ENCODE peak calls at places on chromosomes 2 and 18, in four cellular contexts. One of them, this sample, is unnamed.
A peak's percentile ranks its signal among the peaks of the same experiment; 100 is the strongest.

GRCh38 chr2:197929886-197930227 is 125.5 kb downstream of the PLCL1 start:
- DNase-seq in H1: no peak
- DNase-seq in IMR-90: no peak
- DNase-seq in mesenchymal stem cell: no peak
- DNase-seq in this sample: no peak

GRCh38 chr18:13313006-13313661 is 94.6 kb downstream of the LDLRAD4 start:
- DNase-seq in IMR-90: no peak
- DNase-seq in mesenchymal stem cell: no peak
- DNase-seq in H1: no peak
- DNase-seq in this sample: no peak

GRCh38 chr2:42547446-42548295 is 20.8 kb upstream of the MTA3 start:
- DNase-seq in H1: no peak
- DNase-seq in IMR-90: no peak
- DNase-seq in mesenchymal stem cell: no peak
- DNase-seq in this sample: no peak

GRCh38 chr2:173136614-173137013 is 61.0 kb downstream of the MAP3K20 start:
- DNase-seq in H1: no peak
- DNase-seq in mesenchymal stem cell: no peak
- DNase-seq in IMR-90: no peak
- DNase-seq in this sample: no peak

GRCh38 chr2:182058056-182058455 is 72.4 kb downstream of the PPP1R1C start:
- DNase-seq in H1: no peak
- DNase-seq in mesenchymal stem cell: no peak
- DNase-seq in IMR-90: no peak
- DNase-seq in this sample: no peak

GRCh38 chr2:30308280-30308679 is 76.9 kb downstream of the LBH start:
- DNase-seq in H1: no peak
- DNase-seq in mesenchymal stem cell: no peak
- DNase-seq in IMR-90: no peak
- DNase-seq in this sample: no peak

GRCh38 chr2:144349674-144350073 is 170.2 kb downstream of the ZEB2 start:
- DNase-seq in mesenchymal stem cell: no peak
- DNase-seq in H1: no peak
- DNase-seq in IMR-90: no peak
- DNase-seq in this sample: no peak

GRCh38 chr2:85049236-85049635 is 78.3 kb downstream of the KCMF1 start:
- DNase-seq in mesenchymal stem cell: no peak
- DNase-seq in H1: no peak
- DNase-seq in IMR-90: no peak
- DNase-seq in this sample: no peak

GRCh38 chr2:118865106-118865505 is 17.7 kb upstream of the EN1 start:
- DNase-seq in mesenchymal stem cell: peak; percentile 48
- DNase-seq in H1: no peak
- DNase-seq in IMR-90: peak; percentile 46
- DNase-seq in this sample: peak; percentile 74

GRCh38 chr2:26033270-26033768 is 565 bp upstream of the RAB10 start:
- DNase-seq in IMR-90: peak; percentile 71
- DNase-seq in mesenchymal stem cell: peak; percentile 91
- DNase-seq in H1: no peak
- DNase-seq in this sample: peak; percentile 90

GRCh38 chr2:156057647-156058046 is 274.9 kb downstream of the NR4A2 start:
- DNase-seq in mesenchymal stem cell: no peak
- DNase-seq in H1: no peak
- DNase-seq in IMR-90: no peak
- DNase-seq in this sample: no peak

GRCh38 chr2:159185401-159186130 is 100.9 kb downstream of the WDSUB1 start:
- DNase-seq in H1: no peak
- DNase-seq in mesenchymal stem cell: peak; percentile 88
- DNase-seq in IMR-90: peak; percentile 58
- DNase-seq in this sample: peak; percentile 35

GRCh38 chr2:73894877-73895276 is 2.1 kb downstream of the ACTG2 start:
- DNase-seq in mesenchymal stem cell: no peak
- DNase-seq in H1: no peak
- DNase-seq in IMR-90: no peak
- DNase-seq in this sample: no peak

GRCh38 chr2:182933629-182934028 is 67.2 kb upstream of the FRZB start:
- DNase-seq in H1: no peak
- DNase-seq in IMR-90: no peak
- DNase-seq in mesenchymal stem cell: no peak
- DNase-seq in this sample: no peak

GRCh38 chr2:113760400-113760799 is 4.0 kb upstream of the SLC35F5 start:
- DNase-seq in H1: no peak
- DNase-seq in IMR-90: peak; percentile 54
- DNase-seq in mesenchymal stem cell: peak; percentile 25
- DNase-seq in this sample: no peak

GRCh38 chr18:55509631-55510372 is 78.2 kb downstream of the TCF4 start:
- DNase-seq in H1: no peak
- DNase-seq in mesenchymal stem cell: peak; percentile 92
- DNase-seq in IMR-90: peak; percentile 95
- DNase-seq in this sample: peak; percentile 16

GRCh38 chr2:191412353-191412752 is 167.1 kb downstream of the MYO1B start:
- DNase-seq in IMR-90: no peak
- DNase-seq in mesenchymal stem cell: no peak
- DNase-seq in H1: no peak
- DNase-seq in this sample: no peak

GRCh38 chr18:22637787-22638186 is 220.1 kb upstream of the CTAGE1 start:
- DNase-seq in mesenchymal stem cell: peak; percentile 50
- DNase-seq in H1: no peak
- DNase-seq in IMR-90: peak; percentile 89
- DNase-seq in this sample: peak; percentile 57

GRCh38 chr2:132774189-132774588 is 104.2 kb upstream of the LYPD1 start:
- DNase-seq in H1: no peak
- DNase-seq in mesenchymal stem cell: no peak
- DNase-seq in IMR-90: peak; percentile 37
- DNase-seq in this sample: no peak

GRCh38 chr2:155842103-155842502 is 490.4 kb downstream of the NR4A2 start:
- DNase-seq in mesenchymal stem cell: peak; percentile 2
- DNase-seq in IMR-90: no peak
- DNase-seq in H1: no peak
- DNase-seq in this sample: peak; percentile 45

GRCh38 chr2:30662268-30663131 is 144.7 kb downstream of the CAPN13 start:
- DNase-seq in mesenchymal stem cell: peak; percentile 43
- DNase-seq in H1: no peak
- DNase-seq in IMR-90: peak; percentile 63
- DNase-seq in this sample: peak; percentile 79

GRCh38 chr2:88180594-88181240 is 10.6 kb downstream of the THNSL2 start:
- DNase-seq in IMR-90: peak; percentile 2
- DNase-seq in mesenchymal stem cell: peak; percentile 15
- DNase-seq in H1: no peak
- DNase-seq in this sample: peak; percentile 50

GRCh38 chr2:181724662-181725061 is 44.3 kb upstream of the NEUROD1 start:
- DNase-seq in H1: no peak
- DNase-seq in IMR-90: no peak
- DNase-seq in mesenchymal stem cell: no peak
- DNase-seq in this sample: no peak

GRCh38 chr2:231717281-231718180 is 9.2 kb downstream of the PTMA start:
- DNase-seq in IMR-90: peak; percentile 76
- DNase-seq in mesenchymal stem cell: peak; percentile 66
- DNase-seq in H1: no peak
- DNase-seq in this sample: peak; percentile 87

GRCh38 chr2:190576565-190576964 is 42.0 kb upstream of the NEMP2 start:
- DNase-seq in H1: no peak
- DNase-seq in mesenchymal stem cell: no peak
- DNase-seq in IMR-90: no peak
- DNase-seq in this sample: no peak

GRCh38 chr2:30105556-30105955 is 41.3 kb upstream of the YPEL5 start:
- DNase-seq in H1: no peak
- DNase-seq in mesenchymal stem cell: no peak
- DNase-seq in IMR-90: no peak
- DNase-seq in this sample: no peak

GRCh38 chr2:55954306-55955035 is 30.9 kb upstream of the EFEMP1 start:
- DNase-seq in mesenchymal stem cell: peak; percentile 20
- DNase-seq in H1: no peak
- DNase-seq in IMR-90: peak; percentile 73
- DNase-seq in this sample: peak; percentile 44

GRCh38 chr18:11577271-11578112 is 31.9 kb upstream of the SLC35G4 start:
- DNase-seq in mesenchymal stem cell: no peak
- DNase-seq in H1: no peak
- DNase-seq in IMR-90: no peak
- DNase-seq in this sample: no peak

GRCh38 chr18:42644729-42645131 is 470.8 kb downstream of the RIT2 start:
- DNase-seq in IMR-90: no peak
- DNase-seq in mesenchymal stem cell: peak; percentile 21
- DNase-seq in H1: no peak
- DNase-seq in this sample: no peak

GRCh38 chr2:15940661-15941482 is 522 bp downstream of the MYCN start:
- DNase-seq in IMR-90: no peak
- DNase-seq in H1: no peak
- DNase-seq in mesenchymal stem cell: peak; percentile 20
- DNase-seq in this sample: peak; percentile 90

GRCh38 chr2:120239488-120240287 is 13.0 kb upstream of the RALB start:
- DNase-seq in IMR-90: peak; percentile 82
- DNase-seq in mesenchymal stem cell: peak; percentile 57
- DNase-seq in H1: no peak
- DNase-seq in this sample: peak; percentile 80

GRCh38 chr2:191625016-191625415 is 52.9 kb upstream of the NABP1 start:
- DNase-seq in H1: no peak
- DNase-seq in mesenchymal stem cell: no peak
- DNase-seq in IMR-90: no peak
- DNase-seq in this sample: peak; percentile 45

DNA sequence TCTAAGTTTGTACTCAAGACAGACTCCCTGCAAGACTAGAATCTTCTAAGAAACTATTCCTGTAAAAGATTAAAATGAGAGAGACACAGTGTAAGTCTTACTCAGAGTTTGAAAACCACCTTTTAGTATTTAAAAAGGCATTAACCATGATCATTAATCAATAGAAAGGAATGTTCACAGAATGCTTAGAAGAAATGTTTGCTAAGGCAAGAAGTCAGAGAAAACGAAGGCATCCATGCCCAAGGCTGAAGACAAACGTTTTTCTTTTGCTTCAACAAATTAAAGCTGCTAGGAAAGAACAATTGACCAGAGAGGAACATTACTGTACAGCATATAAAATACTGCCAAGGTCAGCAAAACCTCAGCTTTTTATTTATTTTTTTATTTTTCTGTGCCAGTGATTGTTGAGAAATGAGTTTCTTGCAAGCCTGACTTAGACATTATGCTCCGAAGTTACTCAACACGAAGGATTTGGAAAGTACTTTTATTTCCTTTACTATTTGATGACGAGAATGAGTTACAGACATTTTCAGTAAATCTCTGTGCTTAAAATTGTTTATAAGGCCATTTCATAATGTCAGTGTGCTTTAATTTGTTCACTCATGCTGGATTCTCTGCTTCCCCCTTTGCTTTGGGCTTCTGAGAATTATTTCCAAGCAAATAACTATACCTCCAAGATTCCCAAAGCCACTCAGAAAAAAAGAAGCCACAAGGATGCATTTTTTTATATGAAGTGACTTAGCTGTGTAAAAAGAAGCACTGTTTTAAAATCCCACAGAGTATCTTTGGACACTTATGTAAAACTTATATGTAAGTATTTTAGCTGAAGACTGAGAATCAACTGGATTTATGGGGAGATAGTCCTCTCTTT is 20.5 kb downstream of the RND3 start:
- DNase-seq in mesenchymal stem cell: peak; percentile 74
- DNase-seq in IMR-90: peak; percentile 86
- DNase-seq in H1: no peak
- DNase-seq in this sample: no peak
- H3K4me1 ChIP-seq in mesenchymal stem cell: peaks cover 2% of the 10 kb centered on the region
- H3K4me1 ChIP-seq in IMR-90: peaks cover 6% of the 10 kb centered on the region
- H3K4me1 ChIP-seq in H1: no peaks in the 10 kb centered on the region
- H3K4me1 ChIP-seq in this sample: peaks cover 2% of the 10 kb centered on the region

DNA sequence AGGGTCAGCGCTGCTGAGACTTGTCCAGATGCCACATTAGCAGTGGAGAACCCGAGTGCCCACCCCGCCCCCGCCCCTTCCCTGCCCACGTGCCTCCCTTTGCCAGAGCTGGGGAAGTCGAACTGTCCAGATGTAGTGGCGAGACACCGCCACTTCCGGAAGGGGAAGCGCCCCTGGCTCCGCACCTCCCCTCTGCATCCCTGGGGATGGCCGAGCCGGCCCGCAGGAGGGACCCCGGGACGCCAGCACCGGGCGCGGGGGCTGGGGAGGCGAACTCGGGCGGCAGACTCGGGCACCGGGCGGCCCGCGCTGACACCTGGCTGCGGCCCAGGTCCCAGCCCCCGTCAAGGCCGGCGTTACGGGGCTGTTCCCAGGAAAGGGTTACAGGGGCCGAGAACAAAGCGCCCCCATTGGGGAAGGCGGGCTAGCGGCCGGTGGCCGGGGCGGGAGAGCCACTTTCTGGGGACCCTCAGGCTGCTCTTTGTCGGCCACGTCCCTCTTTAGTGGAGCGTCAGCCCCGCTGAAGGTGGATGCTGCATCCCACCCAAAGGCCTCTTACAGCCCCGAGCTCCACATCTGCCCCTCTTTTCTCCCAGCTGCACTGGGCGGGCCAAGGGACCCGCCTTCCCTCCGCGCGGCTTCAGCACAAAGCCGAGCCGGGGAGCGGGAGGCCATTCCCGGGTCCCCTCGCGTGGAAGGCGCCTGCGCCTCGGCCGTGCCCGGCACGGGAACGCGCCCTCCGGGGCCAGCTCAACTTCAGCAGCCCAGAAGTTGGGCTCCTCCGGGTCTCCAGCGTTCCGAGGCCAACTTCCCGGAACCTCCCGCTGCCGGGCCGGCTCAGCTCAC is 1.4 kb downstream of the SDC1 start:
- DNase-seq in IMR-90: peak; percentile 42
- DNase-seq in H1: no peak
- DNase-seq in mesenchymal stem cell: peak; percentile 59
- DNase-seq in this sample: peak; percentile 67
- H3K4ac ChIP-seq in IMR-90: peak overlapping the region; percentile 86
- H3K4ac ChIP-seq in H1: no peak overlapping the region
- H3K4ac ChIP-seq in mesenchymal stem cell: peak overlapping the region; percentile 93
- H3K4ac ChIP-seq in this sample: peak overlapping the region; percentile 24

GRCh38 chr2:8586397-8587051 is 95.3 kb upstream of the ID2 start:
- DNase-seq in IMR-90: no peak
- DNase-seq in H1: no peak
- DNase-seq in mesenchymal stem cell: no peak
- DNase-seq in this sample: no peak
- H3K4me1 ChIP-seq in IMR-90: no peaks in the 10 kb centered on the region
- H3K4me1 ChIP-seq in H1: peaks cover 4% of the 10 kb centered on the region
- H3K4me1 ChIP-seq in mesenchymal stem cell: peaks cover 10% of the 10 kb centered on the region
- H3K4me1 ChIP-seq in this sample: peaks cover 17% of the 10 kb centered on the region

DNA sequence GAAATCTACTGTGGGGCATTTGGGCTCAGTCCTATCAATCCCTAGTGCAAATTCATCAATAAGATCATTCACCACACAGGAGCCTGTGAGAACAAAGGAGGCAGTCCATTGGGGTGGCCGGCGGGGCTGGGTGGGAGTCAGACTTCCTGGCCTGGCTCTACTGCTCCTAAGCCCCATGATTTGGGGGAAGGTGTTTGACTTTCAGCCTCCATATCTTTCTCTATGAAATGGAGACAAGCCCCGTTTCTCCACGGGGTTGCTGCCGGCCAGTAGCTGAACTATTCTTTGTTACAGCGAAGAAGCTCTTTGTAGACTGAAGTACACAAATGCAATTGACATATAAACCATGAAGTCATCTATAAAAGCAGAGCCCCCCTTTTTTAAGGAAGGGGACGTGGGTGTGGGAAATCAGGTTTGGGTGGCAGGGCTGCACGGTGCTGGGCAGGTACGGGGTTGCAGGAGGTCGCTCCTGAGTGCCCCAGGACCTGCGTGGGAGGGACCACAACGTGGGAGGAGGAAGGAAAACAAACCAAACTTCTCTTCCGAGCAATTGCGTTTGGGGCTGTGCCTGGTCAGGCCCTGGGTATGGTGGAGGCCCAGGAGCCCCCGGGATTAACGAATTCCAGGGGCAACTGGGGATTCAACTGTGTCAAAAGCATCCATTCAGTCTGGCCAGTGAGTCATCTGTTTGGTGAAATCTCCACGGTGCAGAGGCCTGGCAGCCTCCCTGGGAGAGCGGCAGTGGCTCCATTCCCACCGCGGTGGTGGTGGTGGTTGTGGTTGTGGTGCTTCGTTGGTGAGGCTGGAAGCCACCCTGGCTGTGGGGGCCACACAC is 18.2 kb downstream of the FBLN7 start:
- DNase-seq in IMR-90: peak; percentile 47
- DNase-seq in mesenchymal stem cell: peak; percentile 29
- DNase-seq in H1: no peak
- DNase-seq in this sample: no peak
- H3K4ac ChIP-seq in IMR-90: no peak overlapping the region
- H3K4ac ChIP-seq in mesenchymal stem cell: no peak overlapping the region
- H3K4ac ChIP-seq in H1: no peak overlapping the region
- H3K4ac ChIP-seq in this sample: no peak overlapping the region